ENCODE peak calls at places on chromosomes 6 and 20, in nine cellular contexts. One of them, this sample, is unnamed.

GRCh38 chr20:50642288-50642803 is 49.0 kb downstream of the RIPOR3 start:
- DNase-seq in left ventricle myocardium inferior: no peak
- DNase-seq in fibroblast of lung: no peak
- DNase-seq in ovary: no peak
- DNase-seq in tibial artery: no peak
- DNase-seq in spleen: no peak
- DNase-seq in heart left ventricle: no peak
- DNase-seq in right lobe of liver: no peak
- DNase-seq in pancreas: no peak
- DNase-seq in this sample: no peak

GRCh38 chr6:101545171-101545570 is 151.7 kb downstream of the GRIK2 start:
- DNase-seq in left ventricle myocardium inferior: no peak
- DNase-seq in fibroblast of lung: peak; percentile 51
- DNase-seq in ovary: no peak
- DNase-seq in tibial artery: no peak
- DNase-seq in spleen: no peak
- DNase-seq in heart left ventricle: no peak
- DNase-seq in right lobe of liver: no peak
- DNase-seq in pancreas: no peak
- DNase-seq in this sample: no peak

GRCh38 chr6:38499697-38500096 is 140.0 kb downstream of the BTBD9 start:
- DNase-seq in left ventricle myocardium inferior: no peak
- DNase-seq in fibroblast of lung: peak; percentile 41
- DNase-seq in ovary: no peak
- DNase-seq in tibial artery: no peak
- DNase-seq in spleen: no peak
- DNase-seq in heart left ventricle: no peak
- DNase-seq in right lobe of liver: no peak
- DNase-seq in pancreas: no peak
- DNase-seq in this sample: no peak

GRCh38 chr20:44125332-44126127 is 61.5 kb downstream of the JPH2 start:
- DNase-seq in left ventricle myocardium inferior: no peak
- DNase-seq in fibroblast of lung: no peak
- DNase-seq in ovary: no peak
- DNase-seq in tibial artery: no peak
- DNase-seq in spleen: no peak
- DNase-seq in heart left ventricle: no peak
- DNase-seq in right lobe of liver: no peak
- DNase-seq in pancreas: no peak
- DNase-seq in this sample: no peak

GRCh38 chr6:166626177-166627038 is 643 bp downstream of the RPS6KA2 start:
- DNase-seq in left ventricle myocardium inferior: no peak
- DNase-seq in fibroblast of lung: peak; percentile 41
- DNase-seq in ovary: peak; percentile 40
- DNase-seq in tibial artery: peak; percentile 34
- DNase-seq in spleen: peak; percentile 91
- DNase-seq in heart left ventricle: no peak
- DNase-seq in right lobe of liver: peak; percentile 48
- DNase-seq in pancreas: no peak
- DNase-seq in this sample: peak; percentile 64

GRCh38 chr20:4135385-4136077 is 120.2 kb upstream of the RNF24 start:
- DNase-seq in left ventricle myocardium inferior: no peak
- DNase-seq in fibroblast of lung: peak; percentile 99
- DNase-seq in ovary: peak; percentile 29
- DNase-seq in tibial artery: no peak
- DNase-seq in spleen: no peak
- DNase-seq in heart left ventricle: no peak
- DNase-seq in right lobe of liver: peak; percentile 74
- DNase-seq in pancreas: peak; percentile 70
- DNase-seq in this sample: no peak

GRCh38 chr20:53146201-53146891 is 174.2 kb downstream of the TSHZ2 start:
- DNase-seq in left ventricle myocardium inferior: no peak
- DNase-seq in fibroblast of lung: peak; percentile 51
- DNase-seq in ovary: no peak
- DNase-seq in tibial artery: no peak
- DNase-seq in spleen: no peak
- DNase-seq in heart left ventricle: no peak
- DNase-seq in right lobe of liver: no peak
- DNase-seq in pancreas: no peak
- DNase-seq in this sample: no peak

GRCh38 chr6:169529931-169530761 is 171.7 kb downstream of the WDR27 start:
- DNase-seq in left ventricle myocardium inferior: no peak
- DNase-seq in fibroblast of lung: peak; percentile 96
- DNase-seq in ovary: no peak
- DNase-seq in tibial artery: peak; percentile 47
- DNase-seq in spleen: no peak
- DNase-seq in heart left ventricle: no peak
- DNase-seq in right lobe of liver: peak; percentile 72
- DNase-seq in pancreas: peak; percentile 50
- DNase-seq in this sample: peak; percentile 55

GRCh38 chr6:146905313-146905712 is 298.9 kb upstream of the STXBP5 start:
- DNase-seq in left ventricle myocardium inferior: no peak
- DNase-seq in fibroblast of lung: peak; percentile 82
- DNase-seq in ovary: no peak
- DNase-seq in tibial artery: peak; percentile 30
- DNase-seq in spleen: no peak
- DNase-seq in heart left ventricle: no peak
- DNase-seq in right lobe of liver: peak; percentile 31
- DNase-seq in pancreas: peak; percentile 48
- DNase-seq in this sample: no peak

GRCh38 chr6:147132889-147133288 is 71.3 kb upstream of the STXBP5 start:
- DNase-seq in left ventricle myocardium inferior: no peak
- DNase-seq in fibroblast of lung: peak; percentile 76
- DNase-seq in ovary: no peak
- DNase-seq in tibial artery: no peak
- DNase-seq in spleen: no peak
- DNase-seq in heart left ventricle: no peak
- DNase-seq in right lobe of liver: no peak
- DNase-seq in pancreas: no peak
- DNase-seq in this sample: no peak

GRCh38 chr6:56767892-56768531 is 125.3 kb upstream of the DST start:
- DNase-seq in left ventricle myocardium inferior: no peak
- DNase-seq in fibroblast of lung: no peak
- DNase-seq in ovary: no peak
- DNase-seq in tibial artery: no peak
- DNase-seq in spleen: no peak
- DNase-seq in heart left ventricle: no peak
- DNase-seq in right lobe of liver: no peak
- DNase-seq in pancreas: no peak
- DNase-seq in this sample: no peak

GRCh38 chr6:161186173-161186769 is 87.6 kb downstream of the AGPAT4 start:
- DNase-seq in left ventricle myocardium inferior: no peak
- DNase-seq in fibroblast of lung: peak; percentile 96
- DNase-seq in ovary: no peak
- DNase-seq in tibial artery: peak; percentile 55
- DNase-seq in spleen: no peak
- DNase-seq in heart left ventricle: no peak
- DNase-seq in right lobe of liver: peak; percentile 40
- DNase-seq in pancreas: no peak
- DNase-seq in this sample: peak; percentile 88

GRCh38 chr20:23085415-23086055 is 589 bp downstream of the CD93 start:
- DNase-seq in left ventricle myocardium inferior: no peak
- DNase-seq in fibroblast of lung: no peak
- DNase-seq in ovary: no peak
- DNase-seq in tibial artery: no peak
- DNase-seq in spleen: peak; percentile 83
- DNase-seq in heart left ventricle: peak; percentile 69
- DNase-seq in right lobe of liver: no peak
- DNase-seq in pancreas: no peak
- DNase-seq in this sample: peak; percentile 53

GRCh38 chr20:13870349-13870748 is 85.5 kb downstream of the NDUFAF5 start:
- DNase-seq in left ventricle myocardium inferior: no peak
- DNase-seq in fibroblast of lung: no peak
- DNase-seq in ovary: no peak
- DNase-seq in tibial artery: no peak
- DNase-seq in spleen: no peak
- DNase-seq in heart left ventricle: no peak
- DNase-seq in right lobe of liver: no peak
- DNase-seq in pancreas: no peak
- DNase-seq in this sample: no peak

GRCh38 chr6:5337573-5337972 is 76.3 kb downstream of the FARS2 start:
- DNase-seq in left ventricle myocardium inferior: no peak
- DNase-seq in fibroblast of lung: peak; percentile 83
- DNase-seq in ovary: no peak
- DNase-seq in tibial artery: no peak
- DNase-seq in spleen: no peak
- DNase-seq in heart left ventricle: no peak
- DNase-seq in right lobe of liver: no peak
- DNase-seq in pancreas: no peak
- DNase-seq in this sample: no peak

GRCh38 chr6:5152417-5152816 is 67.3 kb downstream of the PPP1R3G start:
- DNase-seq in left ventricle myocardium inferior: no peak
- DNase-seq in fibroblast of lung: peak; percentile 37
- DNase-seq in ovary: no peak
- DNase-seq in tibial artery: no peak
- DNase-seq in spleen: no peak
- DNase-seq in heart left ventricle: no peak
- DNase-seq in right lobe of liver: no peak
- DNase-seq in pancreas: no peak
- DNase-seq in this sample: no peak

GRCh38 chr6:28945360-28945759 is 21.6 kb upstream of the TRIM27 start:
- DNase-seq in left ventricle myocardium inferior: no peak
- DNase-seq in fibroblast of lung: no peak
- DNase-seq in ovary: no peak
- DNase-seq in tibial artery: no peak
- DNase-seq in spleen: no peak
- DNase-seq in heart left ventricle: no peak
- DNase-seq in right lobe of liver: no peak
- DNase-seq in pancreas: no peak
- DNase-seq in this sample: no peak

GRCh38 chr20:48733296-48733790 is 94.5 kb downstream of the PREX1 start:
- DNase-seq in left ventricle myocardium inferior: no peak
- DNase-seq in fibroblast of lung: peak; percentile 62
- DNase-seq in ovary: no peak
- DNase-seq in tibial artery: no peak
- DNase-seq in spleen: no peak
- DNase-seq in heart left ventricle: no peak
- DNase-seq in right lobe of liver: no peak
- DNase-seq in pancreas: no peak
- DNase-seq in this sample: no peak

GRCh38 chr6:159826968-159827647 is 27.0 kb downstream of the PNLDC1 start:
- DNase-seq in left ventricle myocardium inferior: no peak
- DNase-seq in fibroblast of lung: no peak
- DNase-seq in ovary: no peak
- DNase-seq in tibial artery: no peak
- DNase-seq in spleen: no peak
- DNase-seq in heart left ventricle: peak; percentile 52
- DNase-seq in right lobe of liver: no peak
- DNase-seq in pancreas: no peak
- DNase-seq in this sample: peak; percentile 21
- TF ChIP-seq CTCF in left ventricle myocardium inferior: no peak
- TF ChIP-seq CTCF in fibroblast of lung: no peak
- TF ChIP-seq CTCF in ovary: no peak
- TF ChIP-seq CTCF in tibial artery: no peak
- TF ChIP-seq CTCF in spleen: no peak
- TF ChIP-seq CTCF in heart left ventricle: no peak
- TF ChIP-seq CTCF in right lobe of liver: no peak
- TF ChIP-seq CTCF in pancreas: no peak
- TF ChIP-seq CTCF in this sample: no peak

DNA sequence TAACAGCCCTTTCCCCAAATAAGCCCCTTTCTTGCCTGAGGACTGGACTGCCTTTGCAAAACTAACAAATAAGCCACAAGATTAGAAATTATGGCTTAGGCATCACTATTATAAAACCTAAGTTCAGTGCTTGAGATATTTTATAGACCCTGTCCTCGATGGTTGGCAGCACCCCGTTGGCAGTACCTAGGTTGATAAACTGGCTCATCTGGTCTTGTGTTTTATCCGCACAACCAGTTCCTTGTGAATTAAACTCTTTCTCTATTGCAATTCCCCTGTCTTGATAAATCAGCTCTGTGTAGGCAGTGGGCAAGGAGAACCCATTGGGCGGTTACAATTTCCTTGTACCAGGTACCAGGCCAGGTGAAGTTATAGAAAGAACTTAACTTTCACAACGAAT is 6.6 kb downstream of the LRP11 start:
- DNase-seq in left ventricle myocardium inferior: no peak
- DNase-seq in fibroblast of lung: no peak
- DNase-seq in ovary: no peak
- DNase-seq in tibial artery: no peak
- DNase-seq in spleen: no peak
- DNase-seq in heart left ventricle: no peak
- DNase-seq in right lobe of liver: no peak
- DNase-seq in pancreas: no peak
- DNase-seq in this sample: no peak
- H3K4me1 ChIP-seq in left ventricle myocardium inferior: peaks cover 30% of the 10 kb centered on the region
- H3K4me1 ChIP-seq in fibroblast of lung: peaks cover 28% of the 10 kb centered on the region
- H3K4me1 ChIP-seq in ovary: peaks cover 4% of the 10 kb centered on the region
- H3K4me1 ChIP-seq in tibial artery: no peaks in the 10 kb centered on the region
- H3K4me1 ChIP-seq in spleen: peaks cover 7% of the 10 kb centered on the region
- H3K4me1 ChIP-seq in heart left ventricle: peaks cover 5% of the 10 kb centered on the region
- H3K4me1 ChIP-seq in right lobe of liver: peaks cover 25% of the 10 kb centered on the region
- H3K4me1 ChIP-seq in pancreas: peaks cover 11% of the 10 kb centered on the region
- H3K4me1 ChIP-seq in this sample: peaks cover 47% of the 10 kb centered on the region

DNA sequence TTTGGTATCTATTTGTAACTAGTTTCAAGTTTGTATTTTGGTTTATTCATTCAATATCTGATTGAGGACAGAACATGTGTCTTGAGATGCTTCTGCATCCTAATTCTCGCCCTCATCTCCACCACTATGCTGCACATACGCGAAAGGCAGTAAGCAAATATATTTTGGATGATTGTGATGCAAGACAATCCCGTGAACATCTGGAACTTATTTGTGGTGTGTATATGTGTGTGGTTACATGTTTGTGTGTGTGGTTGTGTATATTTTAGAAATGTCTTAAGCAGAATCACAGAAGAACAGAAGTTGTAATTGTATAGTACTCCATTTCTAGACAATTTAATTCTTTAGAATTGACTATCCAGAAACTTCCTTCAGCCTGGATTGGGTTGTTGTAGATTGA is 35.1 kb upstream of the RNF144B start:
- DNase-seq in left ventricle myocardium inferior: no peak
- DNase-seq in fibroblast of lung: no peak
- DNase-seq in ovary: no peak
- DNase-seq in tibial artery: no peak
- DNase-seq in spleen: no peak
- DNase-seq in heart left ventricle: no peak
- DNase-seq in right lobe of liver: no peak
- DNase-seq in pancreas: no peak
- DNase-seq in this sample: no peak
- H3K27ac ChIP-seq in left ventricle myocardium inferior: no peak overlapping the region
- H3K27ac ChIP-seq in fibroblast of lung: no peak overlapping the region
- H3K27ac ChIP-seq in ovary: no peak overlapping the region
- H3K27ac ChIP-seq in tibial artery: no peak overlapping the region
- H3K27ac ChIP-seq in spleen: no peak overlapping the region
- H3K27ac ChIP-seq in heart left ventricle: no peak overlapping the region
- H3K27ac ChIP-seq in right lobe of liver: no peak overlapping the region
- H3K27ac ChIP-seq in pancreas: no peak overlapping the region
- H3K27ac ChIP-seq in this sample: no peak overlapping the region

GRCh38 chr6:168201383-168201782 is 118.2 kb downstream of the DACT2 start:
- DNase-seq in left ventricle myocardium inferior: no peak
- DNase-seq in fibroblast of lung: no peak
- DNase-seq in ovary: no peak
- DNase-seq in tibial artery: no peak
- DNase-seq in spleen: no peak
- DNase-seq in heart left ventricle: peak; percentile 45
- DNase-seq in right lobe of liver: peak; percentile 44
- DNase-seq in pancreas: peak; percentile 42
- DNase-seq in this sample: no peak
- TF ChIP-seq CTCF in left ventricle myocardium inferior: peak; percentile 19
- TF ChIP-seq CTCF in fibroblast of lung: no peak
- TF ChIP-seq CTCF in ovary: no peak
- TF ChIP-seq CTCF in tibial artery: no peak
- TF ChIP-seq CTCF in spleen: no peak
- TF ChIP-seq CTCF in heart left ventricle: no peak
- TF ChIP-seq CTCF in right lobe of liver: peak; percentile 58
- TF ChIP-seq CTCF in pancreas: no peak
- TF ChIP-seq CTCF in this sample: no peak